ENCODE peak calls at places on chromosome X, in four cellular contexts. N is Panc1, G is GM12878, I is A549. J is an unnamed sample.

GRCh38 chrX:109485470-109486340 is 3.8 kb upstream of the GUCY2F start:
- DNase-seq in N (peak), G (peak), I (peak), J (peak)

GRCh38 chrX:38864165-38864564 is 62.9 kb downstream of the MID1IP1 start:
- DNase-seq in N (no peak), G (no peak), I (no peak), J (no peak)

GRCh38 chrX:11267311-11267910 is 25.8 kb upstream of the AMELX start:
- DNase-seq in N (no peak), G (no peak), I (peak), J (no peak)

GRCh38 chrX:56728752-56729151 is 291 bp upstream of the NBDY start:
- DNase-seq in N (no peak), G (no peak), I (peak), J (peak)

GRCh38 chrX:74579597-74580209 is 34.7 kb downstream of the RLIM start:
- DNase-seq in N (no peak), G (no peak), I (no peak), J (no peak)

GRCh38 chrX:121579016-121579760 is 531.8 kb downstream of the GLUD2 start:
- DNase-seq in N (peak), G (peak), I (peak), J (peak)

GRCh38 chrX:110408949-110409588 is 50.4 kb downstream of the RTL9 start:
- DNase-seq in N (no peak), G (no peak), I (no peak), J (no peak)

GRCh38 chrX:109732319-109732779 is 708 bp downstream of the ACSL4 start:
- DNase-seq in N (no peak), G (no peak), I (peak), J (peak)

GRCh38 chrX:54785901-54786300 is 12.2 kb downstream of the ITIH6 start:
- DNase-seq in N (no peak), G (no peak), I (peak), J (peak)

GRCh38 chrX:97841544-97842179 is 958.0 kb downstream of the RPA4 start:
- DNase-seq in N (no peak), G (no peak), I (no peak), J (no peak)

GRCh38 chrX:112197845-112198244 is 115.3 kb upstream of the TRPC5 start:
- DNase-seq in N (no peak), G (no peak), I (no peak), J (no peak)

GRCh38 chrX:80765226-80765625 is 44.5 kb downstream of the BRWD3 start:
- DNase-seq in N (peak), G (no peak), I (peak), J (peak)

GRCh38 chrX:154063234-154063633 is 34.3 kb downstream of the MECP2 start:
- DNase-seq in N (no peak), G (no peak), I (no peak), J (no peak)

GRCh38 chrX:110338850-110339373 is 19.7 kb upstream of the RTL9 start:
- DNase-seq in N (no peak), G (no peak), I (no peak), J (no peak)

GRCh38 chrX:46953137-46953527 is 40.9 kb downstream of the JADE3 start:
- DNase-seq in N (no peak), G (peak), I (no peak), J (no peak)

GRCh38 chrX:307261-308111 is 11.1 kb downstream of the GTPBP6 start:
- DNase-seq in N (no peak), G (no peak), I (no peak), J (peak)

GRCh38 chrX:112786076-112786475 is 54.6 kb downstream of the AMOT start:
- DNase-seq in N (no peak), G (no peak), I (no peak), J (no peak)

GRCh38 chrX:10514891-10515290 is 105.5 kb downstream of the MID1 start:
- DNase-seq in N (no peak), G (no peak), I (no peak), J (no peak)

GRCh38 chrX:68941385-68941952 is 112.6 kb downstream of the EFNB1 start:
- DNase-seq in N (no peak), G (no peak), I (no peak), J (no peak)

GRCh38 chrX:143726296-143726695 is 5.7 kb upstream of the SPANXN2 start:
- DNase-seq in N (no peak), G (no peak), I (no peak), J (no peak)

GRCh38 chrX:64394059-64394873 is 986 bp downstream of the MTMR8 start:
- DNase-seq in N (no peak), G (no peak), I (no peak), J (no peak)

GRCh38 chrX:51891821-51892551 is 1.4 kb upstream of the MAGED1 start:
- DNase-seq in N (no peak), G (no peak), I (no peak), J (peak)

GRCh38 chrX:148389629-148390028 is 110.8 kb upstream of the AFF2 start:
- DNase-seq in N (no peak), G (no peak), I (no peak), J (no peak)

GRCh38 chrX:136210806-136211205 is 40.4 kb downstream of the MAP7D3 start:
- DNase-seq in N (no peak), G (no peak), I (no peak), J (no peak)

GRCh38 chrX:69192603-69193002 is 27.4 kb upstream of the PJA1 start:
- DNase-seq in N (no peak), G (no peak), I (no peak), J (no peak)

GRCh38 chrX:49108641-49109040 is 14.9 kb downstream of the GPKOW start:
- DNase-seq in N (no peak), G (no peak), I (no peak), J (no peak)

GRCh38 chrX:149950681-149951080 is 12.4 kb upstream of the EOLA2 start:
- DNase-seq in N (no peak), G (no peak), I (peak), J (peak)

GRCh38 chrX:19750028-19750786 is 137.2 kb downstream of the SH3KBP1 start:
- DNase-seq in N (no peak), G (peak), I (peak), J (no peak)

GRCh38 chrX:118884552-118885138 is 61.0 kb downstream of the ZCCHC12 start:
- DNase-seq in N (no peak), G (no peak), I (no peak), J (no peak)
- TF ChIP-seq REST in N (no peak), G (no peak), I (no peak), J (no peak)

DNA sequence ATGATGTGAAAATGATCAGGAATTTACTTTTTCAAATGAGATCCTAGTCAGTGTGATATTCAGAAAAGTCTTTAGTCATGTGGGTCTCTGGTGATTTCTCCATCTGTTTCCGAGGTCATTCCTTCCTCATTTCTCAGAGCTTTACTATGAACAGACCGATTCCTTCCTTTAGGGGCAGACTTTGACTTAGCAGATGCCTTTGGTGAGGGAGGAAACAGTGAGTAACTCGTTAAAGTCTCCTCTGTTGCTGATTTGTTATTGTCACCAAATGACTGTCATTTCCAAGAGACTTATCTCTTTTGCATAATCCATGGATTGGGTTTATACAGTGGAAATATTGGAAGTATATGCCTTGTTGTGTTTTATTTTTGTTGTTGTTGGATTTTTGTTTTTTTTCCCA is 76.2 kb upstream of the CD99 start:
- DNase-seq in N (no peak), G (no peak), I (peak), J (peak)
- H3K27ac ChIP-seq in N (no peak), G (no peak), I (no peak), J (peak)

GRCh38 chrX:25016938-25017598 is 1.3 kb upstream of the ARX start:
- DNase-seq in N (no peak), G (no peak), I (no peak), J (no peak)

GRCh38 chrX:25013593-25014365 is 2.0 kb downstream of the ARX start:
- DNase-seq in N (no peak), G (no peak), I (no peak), J (no peak)

GRCh38 chrX:25016361-25016671 is 551 bp upstream of the ARX start:
- DNase-seq in N (no peak), G (no peak), I (no peak), J (no peak)

GRCh38 chrX:25014366-25014838 is 1.4 kb downstream of the ARX start:
- DNase-seq in N (no peak), G (no peak), I (no peak), J (no peak)

GRCh38 chrX:25015486-25016360 is at the start of gene ARX:
- DNase-seq in N (no peak), G (no peak), I (peak), J (peak)
- TF ChIP-seq REST in N (no peak), G (no peak), I (no peak), J (no peak)

GRCh38 chrX:40261955-40262596 is 164.3 kb upstream of the BCOR start:
- DNase-seq in N (no peak), G (no peak), I (no peak), J (no peak)

GRCh38 chrX:40260123-40260751 is 162.5 kb upstream of the BCOR start:
- DNase-seq in N (no peak), G (no peak), I (no peak), J (no peak)

GRCh38 chrX:40258909-40259308 is 161.2 kb upstream of the BCOR start:
- DNase-seq in N (no peak), G (no peak), I (no peak), J (no peak)

GRCh38 chrX:40266490-40267333 is 169.0 kb upstream of the BCOR start:
- DNase-seq in N (no peak), G (no peak), I (peak), J (peak)

DNA sequence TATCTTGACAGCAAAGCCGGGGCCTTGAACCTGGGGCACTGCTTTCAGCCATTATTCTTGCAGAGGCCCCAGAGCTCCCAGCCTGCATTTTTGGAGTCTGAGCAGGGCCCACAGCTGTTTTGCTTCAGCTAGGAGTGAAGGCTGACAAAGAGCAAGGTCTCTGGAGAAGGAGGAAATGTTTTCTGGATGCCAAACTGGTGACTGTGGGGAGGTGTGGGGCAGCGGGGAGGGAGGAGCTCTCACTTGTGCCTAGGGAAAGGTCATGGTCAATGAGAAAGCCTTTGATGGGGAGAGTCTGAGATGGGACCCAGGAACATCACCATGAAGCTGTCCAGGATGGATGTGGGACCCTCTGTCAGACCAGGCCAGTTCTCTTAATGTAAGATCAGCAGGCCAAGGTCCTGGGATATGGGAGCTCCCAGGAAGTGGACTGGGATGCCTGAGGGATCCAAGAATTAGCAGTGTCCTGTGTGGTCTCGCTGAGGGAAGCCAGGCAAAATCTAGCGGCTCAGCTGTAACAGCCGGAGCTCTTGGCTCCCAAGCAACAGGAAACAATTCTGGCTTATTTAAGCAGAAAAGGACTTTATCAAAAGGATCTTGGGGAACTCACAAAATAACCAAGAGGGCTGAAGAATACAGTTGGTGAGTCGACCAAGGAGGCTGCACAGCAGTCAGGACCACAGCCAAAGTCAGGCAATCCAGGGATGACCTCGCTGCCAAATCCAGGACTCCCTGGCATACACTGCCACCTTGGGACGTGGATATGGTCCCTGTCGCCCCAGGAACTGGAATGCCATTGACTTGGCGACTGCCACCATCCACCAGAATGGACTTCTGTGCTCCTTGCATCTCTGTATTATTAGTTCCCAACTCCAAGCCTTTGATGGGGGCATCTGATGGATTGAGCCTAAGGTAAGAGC is 165.1 kb upstream of the BCOR start:
- DNase-seq in N (no peak), G (no peak), I (peak), J (no peak)
- H3K27ac ChIP-seq in N (no peak), G (no peak), I (no peak), J (no peak)